ENCODE peak calls at places on chromosomes 13 and 19, in five cellular contexts. P is T-helper 1 cell; B is LHCN-M2; R is stimulated activated CD4-positive, alpha-beta T cell treated with anti-CD3 and anti-CD28 coated beads, Interleukin-15, amount 100 ng/mL, for 1 hour; O is naive thymus-derived CD8-positive, alpha-beta T cell. V is an unnamed sample.

GRCh38 chr19:11729586-11729985 is 9.2 kb downstream of the ZNF823 start:
- DNase-seq in P (no peak), B (no peak), R (no peak), O (no peak), V (no peak)

GRCh38 chr13:49023441-49023840 is 47.7 kb downstream of the FNDC3A start:
- DNase-seq in P (no peak), B (peak), R (no peak), O (no peak), V (peak)

GRCh38 chr13:94707400-94708021 is 4.8 kb downstream of the SOX21 start:
- DNase-seq in P (no peak), B (no peak), R (no peak), O (no peak), V (no peak)

GRCh38 chr19:55069137-55069858 is 6.3 kb upstream of the RDH13 start:
- DNase-seq in P (no peak), B (peak), R (no peak), O (no peak), V (no peak)

GRCh38 chr19:1168877-1169791 is 4.9 kb downstream of the SBNO2 start:
- DNase-seq in P (no peak), B (peak), R (no peak), O (no peak), V (peak)

GRCh38 chr19:35294859-35295258 is 2.9 kb downstream of the MAG start:
- DNase-seq in P (no peak), B (no peak), R (no peak), O (no peak), V (no peak)

GRCh38 chr19:15672580-15673175 is at the start of gene CYP4F12:
- DNase-seq in P (no peak), B (no peak), R (no peak), O (peak), V (no peak)

GRCh38 chr19:6935618-6936017 is 48.2 kb downstream of the ADGRE1 start:
- DNase-seq in P (no peak), B (no peak), R (no peak), O (no peak), V (no peak)

GRCh38 chr19:17070421-17070820 is 4.8 kb downstream of the HAUS8 start:
- DNase-seq in P (no peak), B (no peak), R (no peak), O (no peak), V (no peak)

GRCh38 chr13:29922281-29922821 is 71.9 kb upstream of the UBL3 start:
- DNase-seq in P (no peak), B (peak), R (no peak), O (no peak), V (peak)

GRCh38 chr13:108959254-108959653 is 329.8 kb downstream of the MYO16 start:
- DNase-seq in P (no peak), B (no peak), R (no peak), O (no peak), V (no peak)

GRCh38 chr13:103291693-103292572 is 225.7 kb upstream of the SLC10A2 start:
- DNase-seq in P (no peak), B (no peak), R (no peak), O (no peak), V (no peak)

GRCh38 chr13:106491928-106492327 is 43.5 kb downstream of the EFNB2 start:
- DNase-seq in P (no peak), B (no peak), R (no peak), O (no peak), V (no peak)

GRCh38 chr19:33241530-33242101 is 16.0 kb upstream of the SLC7A10 start:
- DNase-seq in P (no peak), B (no peak), R (no peak), O (no peak), V (no peak)

GRCh38 chr19:35272122-35272715 is 3.5 kb downstream of the USF2 start:
- DNase-seq in P (no peak), B (no peak), R (no peak), O (no peak), V (no peak)

GRCh38 chr19:4029247-4029614 is 21.7 kb downstream of the PIAS4 start:
- DNase-seq in P (no peak), B (no peak), R (no peak), O (no peak), V (no peak)

GRCh38 chr13:63048648-63049047 is 1633.0 kb upstream of the PCDH20 start:
- DNase-seq in P (no peak), B (no peak), R (no peak), O (no peak), V (no peak)

GRCh38 chr19:36773223-36773579 is 594 bp upstream of the ZNF850 start:
- DNase-seq in P (no peak), B (no peak), R (no peak), O (no peak), V (no peak)

GRCh38 chr19:2422951-2423880 is 4.2 kb downstream of the TIMM13 start:
- DNase-seq in P (no peak), B (no peak), R (no peak), O (no peak), V (no peak)

GRCh38 chr19:5143471-5144411 is 174.8 kb downstream of the KDM4B start:
- DNase-seq in P (peak), B (no peak), R (no peak), O (peak), V (no peak)

GRCh38 chr19:23318143-23318542 is 67.9 kb upstream of the ZNF724 start:
- DNase-seq in P (no peak), B (peak), R (no peak), O (no peak), V (no peak)

GRCh38 chr19:19637186-19637522 is 6.3 kb downstream of the GMIP start:
- DNase-seq in P (no peak), B (no peak), R (no peak), O (no peak), V (no peak)

GRCh38 chr19:9914001-9914314 is 22.4 kb downstream of the OLFM2 start:
- DNase-seq in P (no peak), B (no peak), R (no peak), O (no peak), V (no peak)

GRCh38 chr13:97133554-97133953 is 88.6 kb upstream of the MBNL2 start:
- DNase-seq in P (no peak), B (no peak), R (no peak), O (no peak), V (no peak)

GRCh38 chr13:109900320-109900719 is 113.9 kb upstream of the IRS2 start:
- DNase-seq in P (no peak), B (no peak), R (no peak), O (no peak), V (no peak)

GRCh38 chr19:39031368-39032163 is 783 bp downstream of the FBXO27 start:
- DNase-seq in P (peak), B (peak), R (peak), O (peak), V (peak)

GRCh38 chr19:1812426-1813196 is 535 bp upstream of the ATP8B3 start:
- DNase-seq in P (peak), B (peak), R (peak), O (peak), V (peak)

GRCh38 chr19:3478409-3479176 is 1.7 kb downstream of the SMIM24 start:
- DNase-seq in P (no peak), B (no peak), R (no peak), O (no peak), V (no peak)

GRCh38 chr19:3335431-3336350 is 30.7 kb upstream of the NFIC start:
- DNase-seq in P (no peak), B (peak), R (no peak), O (no peak), V (peak)

GRCh38 chr13:64912141-64912540 is 2318.0 kb downstream of the PCDH9 start:
- DNase-seq in P (no peak), B (peak), R (no peak), O (no peak), V (no peak)

GRCh38 chr13:43031881-43032280 is 8.5 kb downstream of the DNAJC15 start:
- DNase-seq in P (no peak), B (no peak), R (no peak), O (no peak), V (no peak)

GRCh38 chr13:31781064-31781463 is 41.7 kb downstream of the RXFP2 start:
- DNase-seq in P (no peak), B (no peak), R (no peak), O (no peak), V (no peak)

GRCh38 chr13:89609318-89609717 is 1738.2 kb upstream of the MIR17HG start:
- DNase-seq in P (no peak), B (no peak), R (no peak), O (no peak), V (no peak)

GRCh38 chr13:41931337-41931736 is 29.6 kb downstream of the VWA8 start:
- DNase-seq in P (no peak), B (peak), R (no peak), O (no peak), V (peak)